ENCODE peak calls at places on chromosomes 6 and 20, in six cellular contexts. G is neural progenitor cell, X is upper lobe of left lung, H is heart left ventricle, Z is fibroblast of lung, B is right lobe of liver. I is an unnamed sample.

GRCh38 chr20:47878601-47879004 is 93.3 kb upstream of the SULF2 start:
- DNase-seq in G (no peak), X (no peak), H (no peak), Z (no peak), B (no peak), I (no peak)

GRCh38 chr6:77813090-77813489 is 160.3 kb downstream of the MEI4 start:
- DNase-seq in G (no peak), X (no peak), H (no peak), Z (no peak), B (no peak), I (no peak)

GRCh38 chr6:112549749-112550148 is 202.6 kb downstream of the RFPL4B start:
- DNase-seq in G (no peak), X (no peak), H (no peak), Z (no peak), B (no peak), I (no peak)

GRCh38 chr6:13423292-13423691 is 64.1 kb downstream of the GFOD1 start:
- DNase-seq in G (no peak), X (no peak), H (no peak), Z (no peak), B (no peak), I (no peak)

GRCh38 chr6:92201618-92202017 is 1217.7 kb downstream of the EPHA7 start:
- DNase-seq in G (no peak), X (no peak), H (no peak), Z (peak; percentile 1), B (no peak), I (no peak)

GRCh38 chr6:79066828-79067227 is 11.2 kb downstream of the PHIP start:
- DNase-seq in G (no peak), X (no peak), H (no peak), Z (no peak), B (no peak), I (no peak)

GRCh38 chr20:6029538-6029937 is 24.3 kb downstream of the LRRN4 start:
- DNase-seq in G (no peak), X (no peak), H (no peak), Z (peak; percentile 64), B (no peak), I (no peak)

GRCh38 chr6:116535109-116535508 is 10.4 kb downstream of the TRAPPC3L start:
- DNase-seq in G (no peak), X (no peak), H (no peak), Z (no peak), B (no peak), I (no peak)

GRCh38 chr20:62135573-62136266 is 7.5 kb downstream of the PSMA7 start:
- DNase-seq in G (no peak), X (no peak), H (no peak), Z (no peak), B (no peak), I (no peak)

GRCh38 chr6:98764378-98764911 is 69.9 kb upstream of the POU3F2 start:
- DNase-seq in G (no peak), X (no peak), H (no peak), Z (no peak), B (no peak), I (no peak)

GRCh38 chr20:48163521-48163920 is 378.2 kb upstream of the SULF2 start:
- DNase-seq in G (no peak), X (no peak), H (no peak), Z (no peak), B (no peak), I (no peak)

GRCh38 chr20:62576815-62577214 is 65.5 kb upstream of the SLCO4A1 start:
- DNase-seq in G (peak; percentile 78), X (no peak), H (peak; percentile 35), Z (peak; percentile 10), B (no peak), I (no peak)

GRCh38 chr6:25278557-25278913 is 639 bp upstream of the CARMIL1 start:
- DNase-seq in G (peak; percentile 62), X (no peak), H (no peak), Z (no peak), B (no peak), I (no peak)

GRCh38 chr20:58111340-58112016 is 117.0 kb downstream of the ANKRD60 start:
- DNase-seq in G (no peak), X (peak; percentile 15), H (no peak), Z (no peak), B (no peak), I (no peak)
- H3K4me1 ChIP-seq in G (peaks cover 9% of the 10 kb centered on the region), X (no peaks in the 10 kb centered on the region), H (no peaks in the 10 kb centered on the region), Z (peaks cover 21% of the 10 kb centered on the region), B (no peaks in the 10 kb centered on the region), I (peaks cover 14% of the 10 kb centered on the region)

GRCh38 chr20:24489631-24490260 is 20.3 kb downstream of the SYNDIG1 start:
- DNase-seq in G (no peak), X (no peak), H (no peak), Z (no peak), B (no peak), I (no peak)
- TF ChIP-seq CTCF in G (no peak), X (no peak), H (no peak), Z (no peak), B (no peak), I (no peak)

GRCh38 chr20:361562-361961 is 14.7 kb downstream of the NRSN2 start:
- DNase-seq in G (no peak), X (no peak), H (no peak), Z (no peak), B (no peak), I (no peak)
- H3K27ac ChIP-seq in G (no peak overlapping the region), X (no peak overlapping the region), H (no peak overlapping the region), Z (no peak overlapping the region), B (no peak overlapping the region), I (no peak overlapping the region)

GRCh38 chr6:3383525-3383924 is 73.3 kb downstream of the SLC22A23 start:
- DNase-seq in G (no peak), X (peak; percentile 63), H (no peak), Z (peak; percentile 41), B (no peak), I (no peak)
- H3K4me1 ChIP-seq in G (peaks cover 9% of the 10 kb centered on the region), X (peaks cover 9% of the 10 kb centered on the region), H (peaks cover 27% of the 10 kb centered on the region), Z (no peaks in the 10 kb centered on the region), B (peaks cover 74% of the 10 kb centered on the region), I (no peaks in the 10 kb centered on the region)

DNA sequence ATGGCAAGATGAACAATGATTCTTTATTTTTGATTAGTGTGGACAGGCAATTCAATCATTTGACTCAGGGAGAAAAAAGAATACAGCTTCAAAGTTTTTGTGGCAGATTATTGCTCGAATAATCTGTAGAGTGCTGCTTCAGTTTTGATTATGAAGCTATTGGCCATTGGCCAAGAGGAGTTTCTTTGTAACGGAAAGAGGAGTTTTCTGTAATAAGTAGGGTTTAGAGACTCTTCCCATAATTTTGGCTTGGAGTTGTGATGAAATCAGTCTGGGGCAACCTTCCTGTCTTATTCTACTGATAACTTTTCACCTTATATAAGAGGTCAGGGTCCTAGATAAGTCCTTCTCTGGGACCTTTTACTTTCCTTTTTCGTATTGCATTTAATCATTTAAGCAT is 256.7 kb upstream of the RAB32 start:
- DNase-seq in G (no peak), X (no peak), H (no peak), Z (peak; percentile 24), B (no peak), I (no peak)
- TF ChIP-seq CTCF in G (no peak), X (no peak), H (no peak), Z (no peak), B (no peak), I (no peak)

DNA sequence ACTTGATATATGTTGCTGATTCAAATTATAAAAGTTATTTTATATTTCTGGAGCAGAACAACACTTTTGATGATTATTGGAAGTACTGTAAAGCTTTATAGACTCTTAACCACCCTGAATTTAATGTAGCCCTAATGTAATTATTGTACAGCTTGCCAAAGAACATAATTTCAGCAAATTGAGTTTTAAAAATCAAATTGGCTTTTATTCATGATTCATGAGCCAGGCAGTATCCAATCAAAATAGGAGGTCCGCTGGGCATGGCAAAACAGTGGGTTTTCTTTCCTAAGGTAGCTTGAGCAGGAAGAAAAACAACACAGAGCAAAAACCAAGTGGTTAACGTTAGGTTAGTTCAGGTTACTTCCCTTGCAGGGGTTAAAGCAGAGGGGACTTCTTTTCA is 64.8 kb upstream of the MAP7 start:
- DNase-seq in G (no peak), X (no peak), H (no peak), Z (no peak), B (no peak), I (no peak)
- H3K27ac ChIP-seq in G (no peak overlapping the region), X (no peak overlapping the region), H (no peak overlapping the region), Z (no peak overlapping the region), B (no peak overlapping the region), I (peak overlapping the region; percentile 21)

GRCh38 chr6:3990692-3991491 is 88.0 kb downstream of the FAM217A start:
- DNase-seq in G (peak; percentile 83), X (no peak), H (peak; percentile 89), Z (peak; percentile 90), B (peak; percentile 84), I (peak; percentile 65)

GRCh38 chr6:3986241-3986640 is 92.7 kb downstream of the FAM217A start:
- DNase-seq in G (no peak), X (no peak), H (no peak), Z (no peak), B (no peak), I (no peak)

GRCh38 chr6:3984494-3984893 is 94.4 kb downstream of the FAM217A start:
- DNase-seq in G (no peak), X (no peak), H (no peak), Z (no peak), B (no peak), I (no peak)

GRCh38 chr6:3987576-3987975 is 91.4 kb downstream of the FAM217A start:
- DNase-seq in G (no peak), X (no peak), H (no peak), Z (no peak), B (no peak), I (no peak)

GRCh38 chr6:3987072-3987471 is 91.9 kb downstream of the FAM217A start:
- DNase-seq in G (peak; percentile 18), X (no peak), H (no peak), Z (peak; percentile 37), B (no peak), I (no peak)
- H3K4me1 ChIP-seq in G (peaks cover 18% of the 10 kb centered on the region), X (peaks cover 10% of the 10 kb centered on the region), H (peaks cover 14% of the 10 kb centered on the region), Z (no peaks in the 10 kb centered on the region), B (peaks cover 10% of the 10 kb centered on the region), I (peaks cover 11% of the 10 kb centered on the region)

DNA sequence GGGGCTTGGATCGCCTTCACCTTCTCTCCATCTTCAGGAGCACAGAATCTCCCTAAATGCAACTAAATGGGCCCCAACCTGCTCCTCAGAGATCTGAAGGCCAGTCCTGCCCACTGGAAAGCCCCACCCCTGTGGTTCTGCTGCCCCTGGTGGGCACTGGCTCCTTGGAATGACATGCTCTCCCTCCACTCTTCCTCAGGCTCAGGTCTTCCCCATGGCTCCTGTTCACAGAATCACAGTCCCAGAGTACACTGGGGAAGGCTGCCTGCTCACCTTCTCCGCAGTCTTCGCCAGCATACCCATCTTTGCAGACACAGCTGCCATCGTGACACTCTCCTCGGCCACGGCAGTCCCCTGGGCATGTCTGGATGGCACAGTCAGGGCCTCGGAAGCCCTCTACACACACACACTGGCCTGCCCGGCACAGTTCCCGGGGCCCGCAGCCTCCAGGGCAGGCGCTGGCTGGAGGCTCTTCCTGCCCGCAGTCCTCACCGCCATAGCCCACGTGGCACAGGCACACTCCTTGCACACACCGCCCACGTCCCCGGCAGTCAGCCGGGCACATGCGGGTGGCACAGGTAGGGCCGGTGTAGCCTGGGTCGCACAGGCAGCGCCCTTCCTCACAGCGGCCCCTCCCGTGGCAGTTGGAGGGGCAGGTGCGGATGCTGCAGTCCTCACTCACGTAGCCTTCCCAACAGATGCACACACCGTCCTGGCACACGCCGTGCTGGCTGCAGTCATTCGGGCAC is 13.6 kb downstream of the TNXB start:
- DNase-seq in G (no peak), X (peak; percentile 79), H (no peak), Z (no peak), B (no peak), I (no peak)
- TF ChIP-seq CTCF in G (peak; percentile 13), X (no peak), H (no peak), Z (peak; percentile 10), B (no peak), I (no peak)

I was measured in ascending aorta.